ENCODE peak calls at places on chromosomes 5 and 9, in ten cellular contexts. V, A, E, U, Z, P, T, F, L and D are unnamed samples.

GRCh38 chr5:25028994-25029393 is 384.2 kb upstream of the CDH10 start:
- DNase-seq in Z (no peak), E (no peak), U (no peak), A (peak; percentile 9), T (no peak), V (no peak), L (no peak), F (peak; percentile 29), P (no peak), D (no peak)

GRCh38 chr5:175861337-175862130 is 9.8 kb upstream of the CPLX2 start:
- DNase-seq in F (no peak), E (no peak), V (no peak), U (no peak), Z (no peak), A (no peak), P (no peak), L (no peak), T (no peak), D (no peak)

GRCh38 chr5:170628028-170628427 is 124.2 kb downstream of the KCNIP1 start:
- DNase-seq in L (no peak), F (no peak), P (no peak), E (no peak), A (no peak), Z (no peak), U (no peak), T (no peak), V (no peak), D (no peak)

GRCh38 chr5:119036101-119036762 is 34.7 kb upstream of the DMXL1 start:
- DNase-seq in A (peak; percentile 72), Z (no peak), P (peak; percentile 93), F (no peak), L (no peak), T (peak; percentile 47), E (no peak), V (no peak), U (peak; percentile 69), D (no peak)

GRCh38 chr5:141223112-141223783 is at the start of gene PCDHB14:
- DNase-seq in U (peak; percentile 18), Z (no peak), P (peak; percentile 60), E (no peak), T (peak; percentile 27), L (no peak), F (no peak), V (no peak), A (no peak), D (no peak)

GRCh38 chr5:143985832-143986485 is 174.0 kb downstream of the HMHB1 start:
- DNase-seq in A (peak; percentile 27), U (peak; percentile 62), E (no peak), V (no peak), Z (no peak), F (no peak), T (peak; percentile 51), P (peak; percentile 86), L (no peak), D (no peak)

GRCh38 chr9:32823101-32823500 is 39.8 kb downstream of the TMEM215 start:
- DNase-seq in P (no peak), Z (no peak), V (no peak), E (no peak), U (no peak), T (no peak), L (no peak), A (no peak), F (no peak), D (no peak)

GRCh38 chr5:151363673-151364072 is 16.3 kb upstream of the SLC36A2 start:
- DNase-seq in F (no peak), E (no peak), Z (no peak), U (no peak), T (no peak), A (no peak), L (no peak), P (no peak), V (no peak), D (no peak)

GRCh38 chr5:143311955-143312354 is 91.5 kb downstream of the NR3C1 start:
- DNase-seq in L (no peak), P (no peak), T (no peak), F (no peak), V (no peak), Z (no peak), U (peak; percentile 39), E (no peak), A (no peak), D (no peak)

GRCh38 chr9:89605181-89606048 is 603 bp downstream of the GADD45G start:
- DNase-seq in U (peak; percentile 44), A (peak; percentile 43), T (peak; percentile 50), Z (peak; percentile 56), L (peak; percentile 10), E (peak; percentile 79), P (peak; percentile 59), F (peak; percentile 72), V (peak; percentile 53), D (peak; percentile 54)

GRCh38 chr5:149809919-149810691 is 80.0 kb downstream of the PPARGC1B start:
- DNase-seq in E (no peak), A (no peak), U (no peak), P (no peak), T (no peak), Z (no peak), V (no peak), L (no peak), F (peak; percentile 58), D (no peak)

GRCh38 chr9:121226186-121226585 is 24.5 kb upstream of the RAB14 start:
- DNase-seq in Z (no peak), F (no peak), L (no peak), E (no peak), P (peak; percentile 76), T (no peak), U (peak; percentile 4), A (no peak), V (no peak), D (no peak)

GRCh38 chr5:1536298-1537165 is 12.8 kb upstream of the LPCAT1 start:
- DNase-seq in L (no peak), P (peak; percentile 45), F (peak; percentile 28), V (peak; percentile 71), T (peak; percentile 19), E (no peak), Z (no peak), U (peak; percentile 55), A (no peak), D (peak; percentile 62)

GRCh38 chr5:33969572-33970452 is 14.7 kb downstream of the SLC45A2 start:
- DNase-seq in L (peak; percentile 8), Z (peak; percentile 16), V (no peak), E (no peak), T (peak; percentile 77), P (peak; percentile 34), F (no peak), U (peak; percentile 87), A (peak; percentile 67), D (no peak)

GRCh38 chr9:85960688-85961093 is 19.7 kb downstream of the NAA35 start:
- DNase-seq in L (no peak), P (no peak), E (no peak), Z (no peak), T (peak; percentile 35), F (no peak), U (peak; percentile 41), V (no peak), A (no peak), D (no peak)

GRCh38 chr9:86469476-86470087 is 115.4 kb upstream of the TUT7 start:
- DNase-seq in U (no peak), P (no peak), V (no peak), E (no peak), F (no peak), A (no peak), L (no peak), T (no peak), Z (no peak), D (no peak)

GRCh38 chr9:78904686-78905085 is 607.8 kb downstream of the PSAT1 start:
- DNase-seq in U (no peak), F (no peak), P (no peak), A (no peak), L (no peak), E (no peak), V (no peak), T (no peak), Z (no peak), D (no peak)

GRCh38 chr5:150352531-150353394 is 4.7 kb upstream of the TCOF1 start:
- DNase-seq in E (no peak), F (no peak), Z (no peak), U (peak; percentile 11), A (no peak), P (no peak), L (no peak), V (no peak), T (no peak), D (no peak)

GRCh38 chr9:133680976-133681657 is 45.0 kb downstream of the DBH start:
- DNase-seq in E (peak; percentile 14), V (no peak), P (no peak), F (no peak), A (no peak), T (no peak), U (no peak), Z (no peak), L (no peak), D (no peak)

GRCh38 chr9:129875181-129875611 is 39.9 kb downstream of the USP20 start:
- DNase-seq in Z (peak; percentile 53), T (no peak), F (no peak), L (no peak), P (no peak), A (no peak), E (no peak), U (no peak), V (peak; percentile 30), D (no peak)
- TF ChIP-seq CTCF in Z (peak; percentile 35), T (peak; percentile 30), F (no peak), L (no peak), P (no peak), A (peak; percentile 15), E (no peak), U (peak; percentile 23), V (no peak), D (peak; percentile 16)

DNA sequence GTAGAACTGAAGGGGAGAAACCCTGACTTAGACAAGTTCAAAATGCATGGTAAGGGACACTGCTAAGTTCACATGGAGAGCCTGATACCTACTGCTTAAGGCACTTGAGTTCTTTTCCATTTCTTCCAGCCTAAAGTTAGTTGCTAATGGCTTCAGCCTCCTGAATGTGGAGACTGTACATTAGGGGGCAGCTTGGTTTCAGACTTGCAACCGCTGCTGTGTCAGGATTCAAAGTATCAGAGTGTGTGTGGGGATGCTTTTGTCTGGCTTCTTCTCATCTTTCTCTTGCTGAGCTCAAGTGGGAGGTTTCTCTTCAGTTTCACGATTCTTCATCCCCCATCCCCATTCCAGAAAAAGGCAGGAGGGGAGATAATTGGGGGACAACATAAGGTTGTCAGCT is 49.4 kb downstream of the ATP10B start:
- DNase-seq in L (no peak), Z (no peak), U (no peak), V (no peak), P (no peak), A (no peak), T (no peak), E (no peak), F (no peak), D (no peak)
- TF ChIP-seq CTCF in L (no peak), Z (no peak), U (no peak), V (no peak), P (no peak), A (no peak), T (no peak), E (no peak), F (no peak), D (no peak)

GRCh38 chr9:76022317-76022716 is 131.8 kb downstream of the PCSK5 start:
- DNase-seq in A (no peak), U (no peak), E (no peak), T (no peak), P (no peak), Z (no peak), L (no peak), F (no peak), V (no peak), D (no peak)
- TF ChIP-seq CTCF in A (no peak), U (no peak), E (no peak), T (no peak), P (no peak), Z (no peak), L (no peak), F (no peak), V (no peak), D (no peak)

GRCh38 chr9:20191239-20191840 is 402.5 kb upstream of the SLC24A2 start:
- DNase-seq in V (no peak), U (peak; percentile 25), E (no peak), P (no peak), T (no peak), Z (no peak), F (no peak), L (no peak), A (no peak), D (no peak)
- TF ChIP-seq CTCF in V (no peak), U (peak; percentile 48), E (no peak), P (no peak), T (no peak), Z (no peak), F (no peak), L (no peak), A (no peak), D (no peak)